ENCODE peak calls at places on chromosomes 2 and 18, in four cellular contexts. L is H9, N is IMR-90, Z is H1. G is an unnamed sample.

GRCh38 chr2:6394266-6394665 is 471.4 kb downstream of the CMPK2 start:
- DNase-seq in Z (no peak), L (no peak), N (no peak), G (no peak)

GRCh38 chr2:44801676-44802408 is 139.7 kb upstream of the SIX3 start:
- DNase-seq in L (peak; percentile 53), Z (peak; percentile 77), N (no peak), G (peak; percentile 40)

GRCh38 chr2:191677091-191677645 is 768 bp upstream of the NABP1 start:
- DNase-seq in L (no peak), Z (no peak), N (peak; percentile 93), G (peak; percentile 78)

GRCh38 chr2:23312996-23313606 is 71.9 kb upstream of the KLHL29 start:
- DNase-seq in N (no peak), L (peak; percentile 82), Z (peak; percentile 91), G (peak; percentile 66)

GRCh38 chr18:57797209-57797651 is 5.9 kb downstream of the ATP8B1 start:
- DNase-seq in Z (no peak), N (no peak), L (no peak), G (peak; percentile 93)

GRCh38 chr18:52409732-52410131 is 69.7 kb downstream of the DCC start:
- DNase-seq in N (no peak), Z (no peak), L (peak; percentile 31), G (peak; percentile 49)

GRCh38 chr2:233498126-233498525 is 68.5 kb downstream of the USP40 start:
- DNase-seq in N (no peak), L (no peak), Z (no peak), G (no peak)

GRCh38 chr18:40380657-40381441 is 1574.2 kb upstream of the PIK3C3 start:
- DNase-seq in L (no peak), Z (no peak), N (peak; percentile 73), G (no peak)

GRCh38 chr2:17621781-17622180 is 81.3 kb downstream of the VSNL1 start:
- DNase-seq in L (no peak), Z (no peak), N (peak; percentile 65), G (no peak)

GRCh38 chr2:145743016-145743415 is 1223.1 kb upstream of the ZEB2 start:
- DNase-seq in L (no peak), N (no peak), Z (no peak), G (no peak)

GRCh38 chr2:12965540-12966269 is 249.0 kb downstream of the TRIB2 start:
- DNase-seq in L (no peak), Z (no peak), N (peak; percentile 83), G (peak; percentile 56)

GRCh38 chr2:99877963-99878362 is 264.4 kb downstream of the AFF3 start:
- DNase-seq in Z (no peak), N (no peak), L (no peak), G (no peak)

GRCh38 chr2:174771631-174772491 is 7.6 kb upstream of the CHRNA1 start:
- DNase-seq in L (peak; percentile 93), Z (peak; percentile 85), N (peak; percentile 82), G (peak; percentile 95)

GRCh38 chr2:99678651-99679050 is 188.8 kb upstream of the REV1 start:
- DNase-seq in L (no peak), N (no peak), Z (no peak), G (no peak)

GRCh38 chr2:62794791-62795190 is 89.3 kb downstream of the EHBP1 start:
- DNase-seq in N (peak; percentile 35), Z (no peak), L (no peak), G (no peak)

GRCh38 chr2:222000326-222000725 is 298.5 kb downstream of the PAX3 start:
- DNase-seq in Z (no peak), N (peak; percentile 95), L (no peak), G (no peak)

GRCh38 chr2:236033462-236033861 is 134.7 kb downstream of the GBX2 start:
- DNase-seq in Z (no peak), N (no peak), L (no peak), G (no peak)

GRCh38 chr2:8849322-8849721 is 11.9 kb upstream of the KIDINS220 start:
- DNase-seq in Z (no peak), L (no peak), N (peak; percentile 81), G (no peak)

GRCh38 chr2:67616749-67617148 is 219.6 kb downstream of the ETAA1 start:
- DNase-seq in N (peak; percentile 96), L (no peak), Z (no peak), G (no peak)

GRCh38 chr2:66581461-66582363 is 146.8 kb downstream of the MEIS1 start:
- DNase-seq in Z (peak; percentile 70), N (peak; percentile 63), L (peak; percentile 63), G (peak; percentile 64)

GRCh38 chr2:10909996-10910341 is 1.8 kb upstream of the KCNF1 start:
- DNase-seq in Z (no peak), L (peak; percentile 25), N (no peak), G (peak; percentile 66)

GRCh38 chr2:240459401-240460242 is 24.2 kb downstream of the GPC1 start:
- DNase-seq in N (no peak), L (no peak), Z (no peak), G (no peak)

GRCh38 chr2:84924173-84925106 is 19.0 kb downstream of the TMSB10 start:
- DNase-seq in N (peak; percentile 30), L (peak; percentile 67), Z (no peak), G (peak; percentile 62)

GRCh38 chr2:23585218-23585945 is 200.4 kb downstream of the KLHL29 start:
- DNase-seq in L (no peak), Z (no peak), N (no peak), G (no peak)

GRCh38 chr2:74708296-74708695 is 54.2 kb downstream of the SEMA4F start:
- DNase-seq in Z (no peak), L (no peak), N (no peak), G (no peak)

GRCh38 chr2:225998653-225999052 is 599.1 kb downstream of the NYAP2 start:
- DNase-seq in L (no peak), N (peak; percentile 42), Z (no peak), G (peak; percentile 31)

GRCh38 chr2:25301453-25302352 is 40.0 kb downstream of the DNMT3A start:
- DNase-seq in L (no peak), N (peak; percentile 91), Z (no peak), G (no peak)

GRCh38 chr18:11992096-11992785 is 10.9 kb downstream of the IMPA2 start:
- DNase-seq in L (no peak), N (no peak), Z (no peak), G (no peak)

GRCh38 chr2:20599001-20599600 is 51.8 kb downstream of the HS1BP3 start:
- DNase-seq in L (no peak), Z (no peak), N (no peak), G (no peak)

GRCh38 chr2:217225596-217225995 is 365.7 kb upstream of the TNP1 start:
- DNase-seq in L (no peak), N (no peak), Z (no peak), G (no peak)

GRCh38 chr2:217220228-217221013 is 360.6 kb upstream of the TNP1 start:
- DNase-seq in N (no peak), Z (no peak), L (no peak), G (no peak)

GRCh38 chr2:217219141-217219505 is 359.3 kb upstream of the TNP1 start:
- DNase-seq in L (no peak), N (peak; percentile 28), Z (no peak), G (no peak)

GRCh38 chr2:217222511-217222910 is 362.6 kb upstream of the TNP1 start:
- DNase-seq in Z (no peak), N (peak; percentile 36), L (no peak), G (no peak)

DNA sequence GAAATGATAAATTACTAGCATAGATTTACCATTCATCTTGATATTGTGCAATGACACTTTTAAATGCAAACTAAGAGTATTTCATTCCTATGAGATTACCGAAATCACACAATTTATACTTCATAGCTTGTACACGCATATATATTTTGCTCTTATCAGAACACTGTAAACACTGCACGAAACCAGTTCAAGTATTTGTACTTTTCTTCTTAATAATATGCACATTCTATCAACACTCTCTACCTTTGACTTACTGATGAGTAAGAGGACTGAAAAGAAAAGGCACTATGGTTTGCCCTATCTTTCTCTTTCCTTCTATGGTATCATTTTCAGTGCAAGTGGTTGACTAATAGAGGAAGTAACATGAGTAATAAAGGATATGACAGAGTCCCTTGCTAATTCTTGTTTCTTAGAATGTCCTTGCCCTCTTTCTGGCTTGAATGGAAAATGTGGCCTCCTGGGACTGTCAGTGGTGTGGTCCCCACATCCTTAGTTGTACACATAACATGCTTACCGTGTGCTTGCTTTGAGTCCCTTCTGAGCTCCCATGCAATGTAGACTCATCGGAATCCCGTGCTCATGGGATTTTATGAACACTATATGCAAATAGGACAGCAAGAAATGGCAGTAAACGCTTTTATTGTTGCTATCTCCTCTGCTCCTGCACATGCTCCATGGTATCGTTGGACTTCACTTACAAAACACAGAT is 363.5 kb upstream of the TNP1 start:
- DNase-seq in L (no peak), N (peak; percentile 99), Z (no peak), G (no peak)
- H4K8ac ChIP-seq in L (no peak overlapping the region), N (peak overlapping the region; percentile 98), Z (no peak overlapping the region), G (no peak overlapping the region)

GRCh38 chr18:73945130-73945792 is 202.4 kb downstream of the FBXO15 start:
- DNase-seq in Z (no peak), L (no peak), N (peak; percentile 75), G (no peak)

GRCh38 chr18:73942956-73943355 is 204.7 kb downstream of the FBXO15 start:
- DNase-seq in L (no peak), Z (no peak), N (no peak), G (no peak)

GRCh38 chr18:73942081-73942625 is 205.5 kb downstream of the FBXO15 start:
- DNase-seq in Z (no peak), L (no peak), N (no peak), G (no peak)

GRCh38 chr18:73944715-73945114 is 202.9 kb downstream of the FBXO15 start:
- DNase-seq in N (no peak), Z (no peak), L (no peak), G (no peak)

DNA sequence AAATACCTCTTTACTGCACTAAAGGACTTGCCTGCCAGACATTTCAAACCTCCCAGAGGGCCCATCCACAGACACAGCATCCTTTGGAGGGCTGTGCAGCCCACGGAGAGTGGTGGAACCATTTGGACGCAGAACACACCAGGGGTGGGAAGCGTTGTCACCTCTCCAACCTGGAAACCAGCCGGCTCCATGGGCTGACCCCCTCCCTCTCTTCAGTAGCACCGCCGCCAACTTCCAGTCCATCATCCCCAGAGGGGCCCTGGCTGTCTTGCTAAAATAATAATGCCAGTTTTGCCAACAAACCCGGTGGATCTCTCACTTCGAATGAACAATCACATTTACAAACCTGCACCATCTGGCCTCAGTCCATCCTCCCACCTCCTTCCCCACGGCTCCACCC is 203.9 kb downstream of the FBXO15 start:
- DNase-seq in N (no peak), Z (no peak), L (no peak), G (no peak)
- H3K18ac ChIP-seq in N (no peak overlapping the region), Z (no peak overlapping the region), L (no peak overlapping the region), G (no peak overlapping the region)

GRCh38 chr2:22027345-22028005 is 903.7 kb downstream of the TDRD15 start:
- DNase-seq in N (no peak), L (no peak), Z (no peak), G (peak; percentile 10)
- H4K5ac ChIP-seq in N (no peak overlapping the region), L (no peak overlapping the region), Z (no peak overlapping the region), G (no peak overlapping the region)

DNA sequence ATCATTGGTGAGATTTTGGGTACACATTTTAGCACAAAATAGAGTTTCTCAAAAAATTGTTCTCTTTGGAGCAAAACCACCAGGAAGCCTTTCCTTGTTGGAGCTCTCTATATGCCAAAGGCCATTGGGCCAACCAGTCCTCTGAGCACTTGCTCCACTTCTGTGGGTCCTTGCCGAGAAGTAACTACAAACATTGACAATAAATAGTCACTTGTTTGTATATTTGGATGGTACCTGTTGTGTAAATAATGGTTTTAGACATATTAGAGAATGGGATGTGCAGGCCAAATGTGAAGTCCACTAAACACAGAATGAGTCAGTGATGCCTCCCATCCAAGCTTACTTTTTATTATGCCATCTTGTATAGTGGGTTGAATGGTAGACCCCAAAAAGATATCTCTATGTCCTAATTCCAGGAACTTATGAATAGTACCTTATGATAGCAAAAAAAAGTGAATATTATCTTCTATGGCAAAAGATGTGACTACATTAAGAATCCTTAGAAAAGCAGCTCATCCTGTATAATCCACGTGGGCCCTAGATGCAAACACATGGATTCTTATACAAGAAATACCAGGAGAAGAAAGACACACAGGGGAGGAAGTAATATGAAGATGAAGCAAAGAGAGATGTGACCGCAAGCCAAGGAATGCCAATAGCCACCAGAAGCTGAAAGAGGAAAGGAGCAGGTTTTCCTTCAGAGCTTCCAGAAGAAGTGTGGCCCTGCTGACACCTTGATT is 24.6 kb downstream of the SRD5A2 start:
- DNase-seq in Z (no peak), L (no peak), N (no peak), G (no peak)
- H4K8ac ChIP-seq in Z (no peak overlapping the region), L (no peak overlapping the region), N (no peak overlapping the region), G (no peak overlapping the region)